ENCODE peak calls at places on chromosomes 1 and 21, in six cellular contexts. O is prostate gland, X is Peyer's patch, J is ovary, K is HCT116, A is IMR-90. M is an unnamed sample.

GRCh38 chr1:183685112-183685713 is 32.1 kb upstream of the APOBEC4 start:
- DNase-seq in X (peak), O (no peak), A (peak), K (peak), J (no peak), M (peak)

GRCh38 chr1:54995013-54995760 is 3.5 kb upstream of the BSND start:
- DNase-seq in K (no peak), A (no peak), O (no peak), J (no peak), X (no peak), M (no peak)

GRCh38 chr1:115927971-115928370 is 48.3 kb upstream of the SLC22A15 start:
- DNase-seq in X (no peak), O (no peak), A (no peak), J (no peak), K (no peak), M (no peak)

GRCh38 chr21:29322570-29322957 is 23.8 kb downstream of the BACH1 start:
- DNase-seq in X (no peak), O (no peak), J (no peak), A (no peak), K (no peak), M (no peak)

GRCh38 chr1:201530741-201531521 is 8.0 kb upstream of the NAV1 start:
- DNase-seq in K (peak), A (peak), J (peak), O (peak), X (peak), M (peak)

GRCh38 chr1:221778535-221779142 is 36.8 kb upstream of the DUSP10 start:
- DNase-seq in J (no peak), K (no peak), A (no peak), X (peak), O (no peak), M (no peak)

GRCh38 chr1:14791611-14792010 is 193.1 kb downstream of the KAZN start:
- DNase-seq in K (no peak), J (no peak), O (no peak), A (no peak), X (no peak), M (no peak)

GRCh38 chr21:41627428-41627827 is 119.5 kb upstream of the TMPRSS2 start:
- DNase-seq in X (no peak), A (peak), J (no peak), K (no peak), O (no peak), M (no peak)

GRCh38 chr1:2242814-2243725 is 15.0 kb downstream of the SKI start:
- DNase-seq in K (no peak), A (no peak), X (no peak), J (no peak), O (no peak), M (no peak)

GRCh38 chr1:10283318-10283984 is 73.1 kb downstream of the KIF1B start:
- DNase-seq in J (no peak), K (no peak), A (no peak), X (no peak), O (no peak), M (no peak)

GRCh38 chr21:46149205-46149901 is 6.0 kb downstream of the FTCD start:
- DNase-seq in K (no peak), J (peak), A (no peak), O (no peak), X (peak), M (no peak)

GRCh38 chr21:44940116-44940631 is 345 bp downstream of the SLX9 start:
- DNase-seq in A (no peak), O (no peak), K (no peak), J (no peak), X (no peak), M (no peak)

GRCh38 chr1:37478451-37478871 is 4.1 kb downstream of the ZC3H12A start:
- DNase-seq in J (no peak), K (no peak), O (no peak), X (peak), A (peak), M (no peak)
- TF ChIP-seq POLR2A in J (no peak), K (no peak), O (no peak), X (peak), A (no peak), M (no peak)

GRCh38 chr1:38223391-38223790 is 176.8 kb upstream of the POU3F1 start:
- DNase-seq in K (no peak), J (no peak), A (no peak), O (no peak), X (no peak), M (no peak)
- TF ChIP-seq CTCF in K (no peak), J (no peak), A (no peak), O (no peak), X (no peak), M (no peak)

DNA sequence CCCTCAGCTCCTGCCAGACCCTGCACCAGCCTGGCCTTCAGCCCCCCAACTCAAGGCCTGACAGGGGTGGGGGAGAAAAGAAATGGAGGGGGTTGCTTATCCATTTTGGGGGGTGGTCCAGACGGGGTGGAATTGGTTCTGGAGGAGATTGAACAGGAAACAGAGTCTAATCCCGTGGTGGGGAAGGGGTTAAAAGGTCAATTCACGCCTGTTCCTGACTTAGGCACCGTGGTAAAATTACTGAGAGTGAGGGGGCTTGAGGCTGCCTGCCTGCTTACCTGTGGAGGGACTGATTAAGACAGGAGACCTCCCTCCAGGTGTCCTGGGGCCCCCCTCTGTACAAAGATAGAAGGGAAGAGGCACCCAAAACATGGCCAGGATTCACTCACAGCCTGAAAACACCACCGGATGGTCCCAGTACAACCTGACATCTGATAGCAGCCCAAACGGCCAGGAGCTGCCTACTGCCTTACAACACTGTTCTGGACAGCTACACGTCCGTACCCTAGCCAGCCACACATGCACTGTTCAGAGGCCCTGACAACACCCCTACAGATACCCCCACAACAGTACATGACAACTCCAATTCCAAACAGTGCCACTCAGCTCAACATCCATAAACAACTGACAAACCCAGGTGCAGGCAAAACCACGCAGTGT is 31.8 kb downstream of the AHDC1 start:
- DNase-seq in A (no peak), O (no peak), K (no peak), X (no peak), J (no peak), M (no peak)
- TF ChIP-seq POLR2A in A (no peak), O (no peak), K (no peak), X (no peak), J (no peak), M (no peak)

GRCh38 chr1:40662864-40663263 is 2.6 kb downstream of the RIMS3 start:
- DNase-seq in O (no peak), K (no peak), A (peak), J (no peak), X (no peak), M (no peak)

GRCh38 chr1:40663324-40664166 is 1.9 kb downstream of the RIMS3 start:
- DNase-seq in X (no peak), A (no peak), J (no peak), O (no peak), K (no peak), M (no peak)

GRCh38 chr1:40664791-40665190 is 691 bp downstream of the RIMS3 start:
- DNase-seq in K (no peak), J (no peak), A (no peak), X (no peak), O (no peak), M (no peak)

GRCh38 chr1:40664167-40664537 is 1.3 kb downstream of the RIMS3 start:
- DNase-seq in K (no peak), J (no peak), X (no peak), A (no peak), O (no peak), M (no peak)

DNA sequence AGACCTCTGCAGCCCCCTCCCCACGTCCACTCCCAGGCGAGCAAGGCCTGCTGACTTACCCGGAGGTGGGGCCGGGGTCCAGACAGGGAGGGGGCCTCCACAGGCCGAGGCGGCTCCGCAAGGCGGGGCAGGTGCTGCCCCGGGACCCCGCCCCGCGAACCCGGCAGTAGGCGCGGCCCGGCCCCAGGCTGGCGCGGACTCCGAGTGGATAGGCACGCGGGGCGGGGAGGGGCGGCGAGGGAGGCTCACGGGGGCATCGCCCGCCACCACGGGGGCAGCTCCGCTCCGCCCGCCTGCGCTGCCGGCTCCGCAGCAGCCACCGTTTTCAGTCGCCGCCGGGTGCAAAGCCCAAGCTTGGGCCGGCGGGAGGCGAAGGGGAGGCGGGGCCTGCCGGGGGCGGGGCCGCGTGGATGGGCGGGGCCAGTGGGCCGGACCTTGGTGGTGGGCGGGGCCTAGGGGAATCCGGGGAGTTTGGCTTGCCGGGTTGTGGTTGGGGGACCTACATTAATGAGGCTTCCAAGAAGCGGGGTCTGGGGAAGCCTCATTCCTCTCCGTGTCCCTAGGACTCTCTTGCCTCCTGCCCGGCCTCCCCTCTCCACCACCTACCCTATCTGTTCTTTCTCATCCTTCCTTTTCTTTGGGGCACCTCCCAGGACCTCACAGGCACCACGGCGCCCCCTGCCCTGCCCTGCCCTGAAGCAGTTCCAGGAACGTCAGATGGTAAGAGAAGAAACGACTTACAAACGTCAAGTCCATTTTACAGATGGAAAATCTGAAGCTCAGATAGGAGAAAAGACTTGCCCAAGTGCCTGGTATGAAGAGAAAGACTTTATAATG is at the start of gene RIMS3:
- DNase-seq in O (peak), K (peak), J (peak), A (peak), X (peak), M (peak)
- TF ChIP-seq CTCF in O (no peak), K (peak), J (no peak), A (no peak), X (no peak), M (no peak)

DNA sequence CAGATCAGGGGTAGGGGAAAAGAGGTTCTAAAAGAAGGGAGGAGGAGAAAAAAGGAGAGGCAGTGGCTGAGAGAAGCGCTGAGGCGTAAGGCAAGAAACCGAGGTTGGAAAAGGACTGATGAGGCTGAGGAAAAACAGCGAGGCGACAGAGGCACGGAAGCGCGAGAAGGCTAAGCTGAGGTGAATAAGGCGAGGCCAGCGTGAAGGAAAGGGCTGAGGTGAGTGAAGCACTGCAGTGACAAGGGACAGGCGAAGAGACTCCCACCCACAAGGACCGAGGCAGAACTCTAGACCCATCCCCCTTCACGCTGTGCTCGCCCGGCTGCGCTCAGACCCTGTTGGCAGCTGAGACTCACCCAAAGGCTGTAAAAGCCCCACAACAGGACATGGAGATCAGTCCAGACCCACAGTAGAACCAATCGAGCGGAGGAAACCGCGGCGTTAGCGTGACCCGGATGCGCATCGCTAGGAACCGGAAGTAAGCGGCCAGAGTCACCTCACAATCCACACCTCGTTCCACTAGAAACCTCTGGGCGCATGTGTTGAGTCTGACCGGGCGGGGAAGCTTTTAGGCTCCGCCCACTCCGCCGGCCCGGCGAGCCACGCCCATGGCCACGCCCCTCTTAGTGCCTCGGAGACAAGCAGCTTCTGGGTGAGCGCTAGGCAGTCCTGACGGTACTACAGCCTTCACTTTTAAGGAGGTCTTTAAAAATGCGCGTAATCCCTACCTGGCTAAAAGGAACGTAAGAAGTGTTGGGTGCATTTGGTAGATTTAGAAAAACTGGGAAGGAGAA is at the start of gene EYA3:
- DNase-seq in O (peak), X (peak), A (peak), J (peak), K (peak), M (peak)
- TF ChIP-seq POLR2A in O (peak), X (peak), A (peak), J (peak), K (peak), M (no peak)

GRCh38 chr1:204359474-204360255 is at the start of gene PLEKHA6:
- DNase-seq in O (no peak), A (peak), X (no peak), J (peak), K (no peak), M (no peak)
- TF ChIP-seq CTCF in O (no peak), A (peak), X (peak), J (peak), K (no peak), M (no peak)

GRCh38 chr1:12161662-12162458 is 4.9 kb upstream of the TNFRSF1B start:
- DNase-seq in K (peak), J (peak), X (peak), A (peak), O (peak), M (peak)
- TF ChIP-seq POLR2A in K (no peak), J (no peak), X (peak), A (no peak), O (no peak), M (no peak)

GRCh38 chr1:168119750-168120149 is 17.0 kb downstream of the GPR161 start:
- DNase-seq in J (no peak), X (no peak), O (no peak), A (no peak), K (no peak), M (no peak)

GRCh38 chr1:168116327-168116799 is 20.4 kb downstream of the GPR161 start:
- DNase-seq in X (peak), O (peak), J (no peak), K (no peak), A (no peak), M (no peak)

GRCh38 chr1:168121314-168122029 is 15.3 kb downstream of the GPR161 start:
- DNase-seq in O (no peak), K (no peak), A (peak), X (peak), J (peak), M (peak)
- TF ChIP-seq CTCF in O (no peak), K (no peak), A (no peak), X (no peak), J (no peak), M (no peak)

GRCh38 chr1:159869173-159869572 is 6.7 kb upstream of the VSIG8 start:
- DNase-seq in A (peak), X (no peak), O (no peak), K (peak), J (no peak), M (no peak)
- TF ChIP-seq POLR2A in A (no peak), X (no peak), O (no peak), K (no peak), J (no peak), M (no peak)